ENCODE peak calls at places on chromosomes 7 and 10, in five cellular contexts. One of them, this sample, is unnamed.

GRCh38 chr7:73778801-73779389 is 8.8 kb upstream of the CLDN3 start:
- DNase-seq in GM06990: no peak
- DNase-seq in AG09309: no peak
- DNase-seq in kidney epithelial cell: no peak
- DNase-seq in heart left ventricle: no peak
- DNase-seq in this sample: no peak

GRCh38 chr10:8444630-8445029 is 390.1 kb downstream of the GATA3 start:
- DNase-seq in GM06990: peak
- DNase-seq in AG09309: no peak
- DNase-seq in kidney epithelial cell: no peak
- DNase-seq in heart left ventricle: no peak
- DNase-seq in this sample: no peak

GRCh38 chr10:124122211-124122610 is 28.8 kb upstream of the CHST15 start:
- DNase-seq in GM06990: no peak
- DNase-seq in AG09309: no peak
- DNase-seq in kidney epithelial cell: no peak
- DNase-seq in heart left ventricle: no peak
- DNase-seq in this sample: peak

GRCh38 chr10:6171891-6172354 is 30.8 kb upstream of the PFKFB3 start:
- DNase-seq in GM06990: no peak
- DNase-seq in AG09309: peak
- DNase-seq in kidney epithelial cell: no peak
- DNase-seq in heart left ventricle: peak
- DNase-seq in this sample: peak

GRCh38 chr7:96285579-96285978 is 36.3 kb downstream of the SLC25A13 start:
- DNase-seq in GM06990: peak
- DNase-seq in AG09309: no peak
- DNase-seq in kidney epithelial cell: no peak
- DNase-seq in heart left ventricle: no peak
- DNase-seq in this sample: no peak

GRCh38 chr10:6203331-6204062 is 765 bp downstream of the PFKFB3 start:
- DNase-seq in GM06990: peak
- DNase-seq in AG09309: no peak
- DNase-seq in kidney epithelial cell: no peak
- DNase-seq in heart left ventricle: peak
- DNase-seq in this sample: no peak

GRCh38 chr10:3698312-3698711 is 86.7 kb downstream of the KLF6 start:
- DNase-seq in GM06990: no peak
- DNase-seq in AG09309: no peak
- DNase-seq in kidney epithelial cell: no peak
- DNase-seq in heart left ventricle: no peak
- DNase-seq in this sample: no peak

GRCh38 chr10:84329094-84329611 is 764 bp downstream of the CCSER2 start:
- DNase-seq in GM06990: no peak
- DNase-seq in AG09309: no peak
- DNase-seq in kidney epithelial cell: no peak
- DNase-seq in heart left ventricle: no peak
- DNase-seq in this sample: no peak

GRCh38 chr7:47635091-47636090 is 53.5 kb upstream of the TNS3 start:
- DNase-seq in GM06990: no peak
- DNase-seq in AG09309: no peak
- DNase-seq in kidney epithelial cell: no peak
- DNase-seq in heart left ventricle: no peak
- DNase-seq in this sample: no peak

GRCh38 chr7:116271980-116272886 is 61.9 kb downstream of the TES start:
- DNase-seq in GM06990: no peak
- DNase-seq in AG09309: peak
- DNase-seq in kidney epithelial cell: peak
- DNase-seq in heart left ventricle: no peak
- DNase-seq in this sample: no peak

GRCh38 chr7:119545118-119545517 is 727.9 kb upstream of the KCND2 start:
- DNase-seq in GM06990: no peak
- DNase-seq in AG09309: no peak
- DNase-seq in kidney epithelial cell: peak
- DNase-seq in heart left ventricle: no peak
- DNase-seq in this sample: no peak

GRCh38 chr10:111128331-111129167 is 51.7 kb downstream of the ADRA2A start:
- DNase-seq in GM06990: no peak
- DNase-seq in AG09309: no peak
- DNase-seq in kidney epithelial cell: peak
- DNase-seq in heart left ventricle: no peak
- DNase-seq in this sample: peak

GRCh38 chr10:1488970-1489548 is 248.3 kb downstream of the ADARB2 start:
- DNase-seq in GM06990: peak
- DNase-seq in AG09309: no peak
- DNase-seq in kidney epithelial cell: no peak
- DNase-seq in heart left ventricle: peak
- DNase-seq in this sample: no peak

GRCh38 chr10:15814565-15814964 is 45.7 kb downstream of the MINDY3 start:
- DNase-seq in GM06990: no peak
- DNase-seq in AG09309: no peak
- DNase-seq in kidney epithelial cell: no peak
- DNase-seq in heart left ventricle: no peak
- DNase-seq in this sample: no peak

GRCh38 chr10:33365871-33366411 is 31.5 kb upstream of the NRP1 start:
- DNase-seq in GM06990: no peak
- DNase-seq in AG09309: peak
- DNase-seq in kidney epithelial cell: peak
- DNase-seq in heart left ventricle: no peak
- DNase-seq in this sample: peak

GRCh38 chr10:103727991-103728689 is 127.2 kb downstream of the SH3PXD2A start:
- DNase-seq in GM06990: no peak
- DNase-seq in AG09309: no peak
- DNase-seq in kidney epithelial cell: no peak
- DNase-seq in heart left ventricle: no peak
- DNase-seq in this sample: no peak
- TF ChIP-seq CTCF in GM06990: no peak
- TF ChIP-seq CTCF in AG09309: no peak
- TF ChIP-seq CTCF in kidney epithelial cell: no peak
- TF ChIP-seq CTCF in heart left ventricle: no peak
- TF ChIP-seq CTCF in this sample: no peak

DNA sequence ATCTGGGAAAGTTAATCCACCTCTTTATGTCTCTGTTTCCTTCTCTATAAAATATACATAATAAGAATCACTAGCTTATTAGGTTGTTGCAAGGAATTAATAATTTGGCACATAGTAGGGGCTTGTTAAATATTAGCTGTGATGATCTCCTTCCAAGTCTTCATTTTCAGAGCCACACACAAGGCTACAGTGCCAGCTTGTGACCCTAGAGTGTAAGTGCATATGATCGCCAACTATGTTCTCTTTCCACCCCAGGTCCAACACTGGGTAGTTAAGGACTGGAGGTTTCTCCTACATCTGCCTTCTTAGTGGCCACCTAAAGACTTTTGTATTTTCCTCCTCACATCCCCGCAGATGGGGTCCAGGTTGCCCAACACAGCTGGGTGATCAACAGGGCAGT is 17.9 kb upstream of the ACSM6 start:
- DNase-seq in GM06990: no peak
- DNase-seq in AG09309: no peak
- DNase-seq in kidney epithelial cell: no peak
- DNase-seq in heart left ventricle: no peak
- DNase-seq in this sample: no peak
- TF ChIP-seq CTCF in GM06990: no peak
- TF ChIP-seq CTCF in AG09309: no peak
- TF ChIP-seq CTCF in kidney epithelial cell: no peak
- TF ChIP-seq CTCF in heart left ventricle: no peak
- TF ChIP-seq CTCF in this sample: no peak

GRCh38 chr7:150955519-150956394 is 22.4 kb downstream of the KCNH2 start:
- DNase-seq in GM06990: no peak
- DNase-seq in AG09309: no peak
- DNase-seq in kidney epithelial cell: no peak
- DNase-seq in heart left ventricle: peak
- DNase-seq in this sample: no peak
- TF ChIP-seq CTCF in GM06990: no peak
- TF ChIP-seq CTCF in AG09309: no peak
- TF ChIP-seq CTCF in kidney epithelial cell: no peak
- TF ChIP-seq CTCF in heart left ventricle: no peak
- TF ChIP-seq CTCF in this sample: no peak

GRCh38 chr7:70720191-70720873 is 411.6 kb upstream of the GALNT17 start:
- DNase-seq in GM06990: no peak
- DNase-seq in AG09309: no peak
- DNase-seq in kidney epithelial cell: no peak
- DNase-seq in heart left ventricle: no peak
- DNase-seq in this sample: no peak
- TF ChIP-seq CTCF in GM06990: peak
- TF ChIP-seq CTCF in AG09309: no peak
- TF ChIP-seq CTCF in kidney epithelial cell: no peak
- TF ChIP-seq CTCF in heart left ventricle: no peak
- TF ChIP-seq CTCF in this sample: no peak

GRCh38 chr7:139753079-139753692 is 24.6 kb downstream of the HIPK2 start:
- DNase-seq in GM06990: no peak
- DNase-seq in AG09309: no peak
- DNase-seq in kidney epithelial cell: no peak
- DNase-seq in heart left ventricle: no peak
- DNase-seq in this sample: no peak
- TF ChIP-seq CTCF in GM06990: no peak
- TF ChIP-seq CTCF in AG09309: peak
- TF ChIP-seq CTCF in kidney epithelial cell: peak
- TF ChIP-seq CTCF in heart left ventricle: no peak
- TF ChIP-seq CTCF in this sample: peak

This sample was measured in CD14-positive monocyte.